ENCODE peak calls at places on chromosomes 5 and 9, in eight cellular contexts. R is esophagus muscularis mucosa, X is neural progenitor cell, K is left ventricle myocardium inferior, O is upper lobe of right lung, W is thyroid gland, L is lower lobe of right lung, D is Peyer's patch. C is an unnamed sample. For H3K36me3, the result is how much of the 10 kb centered on the place peaks cover.

GRCh38 chr9:35603506-35603985 is 1.5 kb upstream of the TESK1 start:
- DNase-seq in D (peak), O (no peak), X (no peak), W (peak), L (peak), K (peak), R (peak), C (no peak)

GRCh38 chr5:122202952-122203351 is 73.6 kb downstream of the ZNF474 start:
- DNase-seq in L (no peak), R (no peak), O (no peak), D (no peak), X (no peak), K (no peak), W (no peak), C (no peak)

GRCh38 chr5:89493414-89493813 is 610.4 kb upstream of the MEF2C start:
- DNase-seq in R (no peak), X (no peak), O (no peak), L (no peak), W (no peak), D (no peak), K (no peak), C (no peak)

GRCh38 chr5:40681351-40682311 is 1.9 kb downstream of the PTGER4 start:
- DNase-seq in R (no peak), K (peak), X (peak), D (peak), W (no peak), O (peak), L (peak), C (peak)

GRCh38 chr9:138067594-138068367 is 190.2 kb downstream of the CACNA1B start:
- DNase-seq in X (no peak), L (no peak), D (peak), R (no peak), O (peak), K (no peak), W (no peak), C (no peak)

GRCh38 chr5:154614595-154614994 is 136.6 kb upstream of the HAND1 start:
- DNase-seq in W (no peak), L (no peak), O (no peak), K (no peak), X (no peak), D (no peak), R (no peak), C (no peak)

GRCh38 chr9:129237195-129237611 is 59.1 kb upstream of the IER5L start:
- DNase-seq in X (no peak), L (peak), R (no peak), W (no peak), D (no peak), O (no peak), K (no peak), C (peak)

GRCh38 chr5:77999013-77999798 is 223.1 kb upstream of the TBCA start:
- DNase-seq in W (no peak), X (peak), L (no peak), D (no peak), R (no peak), O (no peak), K (no peak), C (no peak)

GRCh38 chr5:81195334-81195929 is 37.7 kb upstream of the CKMT2 start:
- DNase-seq in D (no peak), R (no peak), O (no peak), L (no peak), X (no peak), K (no peak), W (no peak), C (no peak)
- TF ChIP-seq CTCF in D (no peak), R (no peak), O (no peak), L (no peak), X (no peak), K (peak), W (no peak), C (peak)

GRCh38 chr9:136657975-136658848 is 4.5 kb upstream of the EGFL7 start:
- DNase-seq in K (peak), L (peak), R (no peak), D (peak), O (peak), W (no peak), X (no peak), C (no peak)
- H3K27ac ChIP-seq in K (peak), L (peak), R (peak), D (peak), O (peak), W (peak), X (no peak), C (no peak)

GRCh38 chr9:114017741-114018715 is 60.1 kb downstream of the AMBP start:
- DNase-seq in L (no peak), D (peak), X (no peak), W (no peak), R (peak), O (no peak), K (no peak), C (no peak)

GRCh38 chr9:114014044-114014443 is 64.1 kb downstream of the AMBP start:
- DNase-seq in O (no peak), W (no peak), R (no peak), D (no peak), L (no peak), K (no peak), X (no peak), C (no peak)

GRCh38 chr9:114015607-114016006 is 62.5 kb downstream of the AMBP start:
- DNase-seq in L (no peak), W (no peak), X (no peak), R (peak), D (no peak), K (no peak), O (no peak), C (no peak)

GRCh38 chr9:114016101-114016500 is 62.0 kb downstream of the AMBP start:
- DNase-seq in K (no peak), X (no peak), R (peak), D (peak), L (no peak), W (no peak), O (no peak), C (no peak)

GRCh38 chr9:114016629-114017423 is 61.3 kb downstream of the AMBP start:
- DNase-seq in D (peak), X (no peak), R (peak), L (no peak), O (no peak), W (no peak), K (no peak), C (no peak)
- H3K36me3 ChIP-seq in D (under half), X (under half), R (under half), L (under half), O (under half), W (under half), K (under half), C (under half)

DNA sequence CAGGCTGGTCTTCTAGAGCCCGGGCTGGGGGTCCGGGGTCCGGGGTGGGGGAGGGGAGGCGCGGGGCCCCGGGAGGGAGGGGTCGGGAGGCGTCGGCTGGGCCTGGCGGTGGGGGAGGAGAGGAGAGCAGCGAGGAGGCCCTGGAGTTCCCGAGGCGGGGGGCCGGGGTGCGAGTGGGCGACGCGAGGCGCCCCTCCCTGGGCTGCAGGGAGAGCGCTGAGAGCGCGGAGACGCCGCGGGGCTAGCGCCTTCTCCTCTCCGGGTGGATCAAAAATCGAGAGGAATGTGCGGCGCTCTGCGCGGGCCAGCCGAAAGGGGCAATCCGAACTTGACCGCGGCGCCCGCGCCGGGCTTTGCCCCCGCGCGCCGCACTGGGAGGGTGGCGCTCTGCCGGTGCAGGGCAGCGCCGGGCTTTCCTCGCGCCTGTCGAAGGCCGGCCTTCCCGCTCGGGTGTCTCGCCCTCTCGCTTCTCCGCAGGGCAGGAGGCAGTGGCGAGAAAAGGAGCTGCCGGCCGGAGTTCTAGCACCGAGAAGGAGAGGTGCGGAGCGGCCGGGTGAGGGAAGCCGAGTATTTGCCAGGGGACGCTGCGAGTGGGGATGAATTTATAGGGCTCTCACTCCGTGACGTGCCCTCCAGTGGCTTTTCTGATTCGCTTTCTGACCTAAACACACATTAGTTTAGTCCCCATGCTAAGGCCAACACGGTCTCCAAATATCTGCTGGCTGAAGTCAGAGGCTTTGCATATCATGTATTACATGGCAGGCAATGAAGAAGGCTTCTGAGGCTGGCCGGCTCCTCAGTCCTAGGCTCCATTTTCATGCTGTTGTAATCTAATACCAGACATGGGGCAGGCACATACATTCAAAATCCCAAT is at the start of gene GDNF:
- DNase-seq in K (peak), R (no peak), D (no peak), W (no peak), L (no peak), X (peak), O (peak), C (no peak)
- TF ChIP-seq CTCF in K (peak), R (peak), D (no peak), W (no peak), L (no peak), X (peak), O (no peak), C (no peak)

C was measured in CD8-positive, alpha-beta T cell.